ENCODE peak calls at places on chromosomes 5 and 9, in ten cellular contexts. N, X, Z, J, K, T, O, H, W and R are unnamed samples.

GRCh38 chr5:180598797-180599589 is 7.7 kb upstream of the SCGB3A1 start:
- DNase-seq in N (no peak), X (peak; percentile 23), Z (no peak), J (no peak), K (no peak), T (no peak), O (no peak), H (no peak), W (no peak), R (no peak)

GRCh38 chr5:76958976-76959767 is 6.3 kb downstream of the CRHBP start:
- DNase-seq in N (no peak), X (no peak), Z (no peak), J (peak; percentile 27), K (no peak), T (peak; percentile 52), O (peak; percentile 81), H (peak; percentile 33), W (no peak), R (no peak)

GRCh38 chr5:78809444-78809843 is 160.9 kb upstream of the LHFPL2 start:
- DNase-seq in N (no peak), X (no peak), Z (no peak), J (no peak), K (peak; percentile 56), T (no peak), O (no peak), H (no peak), W (peak; percentile 43), R (no peak)

GRCh38 chr5:14011089-14012004 is 66.9 kb upstream of the DNAH5 start:
- DNase-seq in N (peak; percentile 10), X (peak; percentile 92), Z (peak; percentile 47), J (peak; percentile 50), K (peak; percentile 98), T (peak; percentile 86), O (peak; percentile 95), H (peak; percentile 71), W (peak; percentile 72), R (peak; percentile 85)

GRCh38 chr5:164332349-164333196 is 827.2 kb downstream of the MAT2B start:
- DNase-seq in N (no peak), X (no peak), Z (no peak), J (no peak), K (no peak), T (no peak), O (no peak), H (no peak), W (no peak), R (no peak)

GRCh38 chr9:16074962-16075361 is 522.1 kb downstream of the CCDC171 start:
- DNase-seq in N (no peak), X (no peak), Z (no peak), J (no peak), K (no peak), T (no peak), O (no peak), H (peak; percentile 31), W (no peak), R (no peak)

GRCh38 chr5:116573279-116573616 is 1.4 kb downstream of the SEMA6A start:
- DNase-seq in N (no peak), X (peak; percentile 59), Z (no peak), J (no peak), K (no peak), T (peak; percentile 22), O (no peak), H (no peak), W (no peak), R (no peak)

GRCh38 chr5:154593091-154593490 is 115.1 kb upstream of the HAND1 start:
- DNase-seq in N (no peak), X (no peak), Z (peak; percentile 21), J (no peak), K (no peak), T (peak; percentile 55), O (peak; percentile 28), H (peak; percentile 13), W (no peak), R (no peak)

GRCh38 chr9:102461441-102461840 is 533.7 kb upstream of the CYLC2 start:
- DNase-seq in N (no peak), X (no peak), Z (no peak), J (no peak), K (no peak), T (no peak), O (no peak), H (peak; percentile 25), W (no peak), R (no peak)

GRCh38 chr5:109410389-109411174 is 808 bp upstream of the PJA2 start:
- DNase-seq in N (peak; percentile 39), X (peak; percentile 87), Z (peak; percentile 33), J (peak; percentile 57), K (peak; percentile 94), T (peak; percentile 62), O (peak; percentile 89), H (peak; percentile 76), W (peak; percentile 54), R (peak; percentile 80)

GRCh38 chr5:137361275-137361674 is 137.9 kb downstream of the SPOCK1 start:
- DNase-seq in N (no peak), X (no peak), Z (peak; percentile 47), J (peak; percentile 83), K (no peak), T (no peak), O (no peak), H (no peak), W (no peak), R (no peak)

GRCh38 chr5:5494489-5495402 is 72.3 kb downstream of the ICE1 start:
- DNase-seq in N (peak; percentile 78), X (peak; percentile 87), Z (no peak), J (no peak), K (peak; percentile 83), T (peak; percentile 70), O (no peak), H (peak; percentile 17), W (no peak), R (peak; percentile 89)

GRCh38 chr9:137605146-137606004 is at the start of gene ARRDC1:
- DNase-seq in N (peak; percentile 94), X (peak; percentile 97), Z (peak; percentile 21), J (peak; percentile 43), K (peak; percentile 98), T (peak; percentile 94), O (peak; percentile 90), H (peak; percentile 70), W (peak; percentile 61), R (peak; percentile 94)

GRCh38 chr5:130350131-130350530 is 445.9 kb downstream of the CHSY3 start:
- DNase-seq in N (no peak), X (no peak), Z (no peak), J (no peak), K (no peak), T (no peak), O (no peak), H (no peak), W (no peak), R (no peak)

GRCh38 chr5:18483386-18483785 is 849.1 kb downstream of the TAF11L14 start:
- DNase-seq in N (no peak), X (no peak), Z (no peak), J (no peak), K (no peak), T (peak; percentile 71), O (peak; percentile 48), H (no peak), W (no peak), R (no peak)

GRCh38 chr9:133436706-133437105 is 14.5 kb downstream of the ADAMTS13 start:
- DNase-seq in N (no peak), X (no peak), Z (no peak), J (no peak), K (no peak), T (no peak), O (no peak), H (no peak), W (no peak), R (no peak)

GRCh38 chr5:154899107-154899816 is 38.7 kb downstream of the GEMIN5 start:
- DNase-seq in N (no peak), X (peak; percentile 69), Z (no peak), J (no peak), K (no peak), T (no peak), O (no peak), H (no peak), W (no peak), R (no peak)

GRCh38 chr5:100889165-100889564 is 13.9 kb downstream of the ST8SIA4 start:
- DNase-seq in N (no peak), X (no peak), Z (no peak), J (no peak), K (no peak), T (no peak), O (no peak), H (no peak), W (no peak), R (no peak)

GRCh38 chr5:150129813-150130492 is 25.7 kb downstream of the PDGFRB start:
- DNase-seq in N (peak; percentile 34), X (peak; percentile 86), Z (no peak), J (peak; percentile 17), K (peak; percentile 83), T (peak; percentile 69), O (peak; percentile 53), H (no peak), W (no peak), R (peak; percentile 77)

GRCh38 chr5:86646671-86647070 is 28.9 kb downstream of the COX7C start:
- DNase-seq in N (no peak), X (no peak), Z (no peak), J (no peak), K (no peak), T (no peak), O (no peak), H (no peak), W (no peak), R (no peak)

GRCh38 chr5:170748986-170749385 is 34.5 kb upstream of the GABRP start:
- DNase-seq in N (no peak), X (no peak), Z (no peak), J (no peak), K (no peak), T (no peak), O (no peak), H (no peak), W (no peak), R (no peak)

GRCh38 chr5:62578540-62578939 is at the start of gene LRRC70:
- DNase-seq in N (no peak), X (no peak), Z (no peak), J (peak; percentile 96), K (peak; percentile 78), T (no peak), O (peak; percentile 29), H (peak; percentile 41), W (no peak), R (no peak)

GRCh38 chr5:57450991-57451876 is 31.4 kb downstream of the ACTBL2 start:
- DNase-seq in N (no peak), X (no peak), Z (peak; percentile 16), J (peak; percentile 49), K (peak; percentile 49), T (peak; percentile 27), O (peak; percentile 52), H (no peak), W (no peak), R (no peak)

GRCh38 chr9:129415954-129416651 is 204.8 kb downstream of the C9orf50 start:
- DNase-seq in N (no peak), X (peak; percentile 46), Z (no peak), J (no peak), K (peak; percentile 91), T (no peak), O (no peak), H (no peak), W (no peak), R (no peak)

GRCh38 chr9:126465977-126466376 is 139.3 kb downstream of the MVB12B start:
- DNase-seq in N (no peak), X (no peak), Z (no peak), J (no peak), K (no peak), T (no peak), O (no peak), H (no peak), W (no peak), R (no peak)

GRCh38 chr5:80764786-80765185 is 110.0 kb upstream of the DHFR start:
- DNase-seq in N (no peak), X (no peak), Z (no peak), J (no peak), K (no peak), T (no peak), O (no peak), H (no peak), W (no peak), R (no peak)

GRCh38 chr5:29079771-29080170 is 2041.4 kb upstream of the CDH9 start:
- DNase-seq in N (no peak), X (no peak), Z (no peak), J (no peak), K (no peak), T (no peak), O (no peak), H (no peak), W (no peak), R (no peak)

GRCh38 chr5:82349651-82350050 is 71.5 kb upstream of the RPS23 start:
- DNase-seq in N (peak; percentile 21), X (peak; percentile 66), Z (no peak), J (no peak), K (peak; percentile 57), T (peak; percentile 39), O (peak; percentile 38), H (no peak), W (no peak), R (no peak)